ENCODE peak calls at places on chromosomes 3 and 15, in five cellular contexts. P is stimulated activated CD8-positive, alpha-beta memory T cell treated with anti-CD3 and anti-CD28 coated beads, Interleukin-15, amount 100 ng/mL, for 24 hours; O is globus pallidus; Q is activated CD4-positive, alpha-beta memory T cell treated with anti-CD3 and anti-CD28 coated beads, Interleukin-2, amount 10 ng/mL, durations not matched to agents 7 days and 5 days; D is lower leg skin. X is an unnamed sample.

GRCh38 chr3:134988666-134989065 is 193.6 kb downstream of the EPHB1 start:
- DNase-seq in P (no peak), O (no peak), Q (no peak), D (no peak), X (no peak)

GRCh38 chr3:105933871-105934270 is 65.1 kb upstream of the CBLB start:
- DNase-seq in P (no peak), O (no peak), Q (no peak), D (no peak), X (no peak)

GRCh38 chr3:39362177-39362576 is 21.0 kb upstream of the SLC25A38 start:
- DNase-seq in P (no peak), O (no peak), Q (no peak), D (no peak), X (no peak)

GRCh38 chr3:178353292-178353814 is 182.9 kb upstream of the KCNMB2 start:
- DNase-seq in P (no peak), O (no peak), Q (no peak), D (no peak), X (peak)

GRCh38 chr3:181722156-181722555 is 10.4 kb downstream of the SOX2 start:
- DNase-seq in P (no peak), O (no peak), Q (no peak), D (no peak), X (no peak)

GRCh38 chr3:151135548-151136337 is 50.3 kb downstream of the MED12L start:
- DNase-seq in P (no peak), O (no peak), Q (peak), D (no peak), X (no peak)

GRCh38 chr3:44237665-44238064 is 4.0 kb upstream of the TOPAZ1 start:
- DNase-seq in P (no peak), O (no peak), Q (no peak), D (no peak), X (no peak)

GRCh38 chr3:27681249-27681748 is 40.8 kb downstream of the EOMES start:
- DNase-seq in P (no peak), O (peak), Q (peak), D (no peak), X (peak)

GRCh38 chr3:39532777-39533176 is 65.3 kb downstream of the MOBP start:
- DNase-seq in P (no peak), O (no peak), Q (no peak), D (no peak), X (no peak)

GRCh38 chr3:58063424-58063823 is 55.2 kb downstream of the FLNB start:
- DNase-seq in P (no peak), O (no peak), Q (no peak), D (peak), X (peak)

GRCh38 chr3:112629425-112629824 is 11.5 kb downstream of the CCDC80 start:
- DNase-seq in P (no peak), O (no peak), Q (no peak), D (peak), X (peak)

GRCh38 chr15:27342991-27343390 is 372.0 kb downstream of the GABRG3 start:
- DNase-seq in P (no peak), O (peak), Q (no peak), D (no peak), X (no peak)

GRCh38 chr3:179768080-179768479 is 115.2 kb downstream of the USP13 start:
- DNase-seq in P (no peak), O (peak), Q (no peak), D (no peak), X (peak)

GRCh38 chr3:168467085-168467714 is 371.5 kb upstream of the GOLIM4 start:
- DNase-seq in P (no peak), O (peak), Q (no peak), D (no peak), X (no peak)

GRCh38 chr15:35019401-35020327 is 31.6 kb upstream of the ZNF770 start:
- DNase-seq in P (no peak), O (no peak), Q (no peak), D (no peak), X (no peak)

GRCh38 chr3:191237045-191237882 is 38.2 kb downstream of the OSTN start:
- DNase-seq in P (no peak), O (no peak), Q (no peak), D (no peak), X (no peak)

GRCh38 chr3:32280262-32280910 is 41.9 kb downstream of the CMTM8 start:
- DNase-seq in P (no peak), O (no peak), Q (no peak), D (no peak), X (no peak)

GRCh38 chr3:111936967-111937366 is 41.9 kb upstream of the ABHD10 start:
- DNase-seq in P (no peak), O (no peak), Q (no peak), D (no peak), X (peak)

GRCh38 chr3:57659004-57659672 is 33.7 kb downstream of the DENND6A start:
- DNase-seq in P (no peak), O (no peak), Q (no peak), D (no peak), X (no peak)

GRCh38 chr3:177335728-177336127 is 138.4 kb upstream of the TBL1XR1 start:
- DNase-seq in P (no peak), O (no peak), Q (no peak), D (no peak), X (no peak)

GRCh38 chr15:90423920-90424319 is 35.9 kb downstream of the IQGAP1 start:
- DNase-seq in P (no peak), O (no peak), Q (no peak), D (no peak), X (no peak)

GRCh38 chr3:191235331-191236314 is 36.6 kb downstream of the OSTN start:
- DNase-seq in P (no peak), O (no peak), Q (no peak), D (no peak), X (no peak)

GRCh38 chr3:109265300-109265699 is 51.0 kb downstream of the DPPA2 start:
- DNase-seq in P (no peak), O (no peak), Q (no peak), D (no peak), X (no peak)

GRCh38 chr15:51024735-51025453 is 69.8 kb downstream of the TNFAIP8L3 start:
- DNase-seq in P (no peak), O (no peak), Q (no peak), D (peak), X (no peak)

GRCh38 chr15:73843787-73844186 is 29.6 kb upstream of the TBC1D21 start:
- DNase-seq in P (no peak), O (no peak), Q (no peak), D (no peak), X (no peak)

GRCh38 chr15:42427429-42428223 is 63.3 kb downstream of the ZNF106 start:
- DNase-seq in P (no peak), O (no peak), Q (no peak), D (no peak), X (no peak)

GRCh38 chr3:128241741-128242140 is 88.5 kb downstream of the EEFSEC start:
- DNase-seq in P (no peak), O (no peak), Q (no peak), D (no peak), X (no peak)

GRCh38 chr3:193305356-193305755 is 64.3 kb downstream of the PLAAT1 start:
- DNase-seq in P (no peak), O (no peak), Q (no peak), D (no peak), X (no peak)

GRCh38 chr3:152620395-152620794 is 214.5 kb upstream of the P2RY1 start:
- DNase-seq in P (no peak), O (peak), Q (no peak), D (no peak), X (no peak)

X was measured in SJSA1.